ENCODE peak calls at places on chromosomes 3 and 15, in six cellular contexts. L is adrenal gland, A is OCI-LY7, Z is left ventricle myocardium inferior, B is astrocyte, T is fibroblast of mammary gland. K is an unnamed sample.

GRCh38 chr3:186057594-186057993 is 51.3 kb downstream of the ETV5 start:
- DNase-seq in L (peak; percentile 15), A (no peak), Z (no peak), B (peak; percentile 91), T (peak; percentile 91), K (peak; percentile 81)

GRCh38 chr15:65792988-65793812 is 1.1 kb upstream of the DENND4A start:
- DNase-seq in L (no peak), A (no peak), Z (no peak), B (no peak), T (no peak), K (no peak)

GRCh38 chr3:156483002-156483401 is 71.9 kb downstream of the SSR3 start:
- DNase-seq in L (no peak), A (no peak), Z (no peak), B (no peak), T (no peak), K (no peak)

GRCh38 chr3:120956143-120956542 is 48.1 kb downstream of the STXBP5L start:
- DNase-seq in L (no peak), A (no peak), Z (no peak), B (no peak), T (no peak), K (no peak)

GRCh38 chr3:177810162-177810623 is 612.9 kb upstream of the TBL1XR1 start:
- DNase-seq in L (no peak), A (no peak), Z (no peak), B (peak; percentile 79), T (peak; percentile 93), K (peak; percentile 89)

GRCh38 chr3:46383211-46383945 is 12.6 kb downstream of the CCR5 start:
- DNase-seq in L (no peak), A (peak; percentile 63), Z (no peak), B (no peak), T (no peak), K (no peak)

GRCh38 chr3:72245183-72245811 is 460.3 kb upstream of the PROK2 start:
- DNase-seq in L (peak; percentile 29), A (peak; percentile 30), Z (peak; percentile 71), B (no peak), T (no peak), K (peak; percentile 42)

GRCh38 chr15:71489570-71489969 is 320.8 kb upstream of the NR2E3 start:
- DNase-seq in L (no peak), A (no peak), Z (no peak), B (no peak), T (no peak), K (no peak)

GRCh38 chr3:106242779-106243178 is 374.0 kb upstream of the CBLB start:
- DNase-seq in L (no peak), A (no peak), Z (no peak), B (no peak), T (no peak), K (no peak)

GRCh38 chr15:66763186-66764066 is 61.4 kb downstream of the SMAD6 start:
- DNase-seq in L (peak; percentile 73), A (no peak), Z (peak; percentile 92), B (no peak), T (no peak), K (peak; percentile 75)

GRCh38 chr3:147688868-147689267 is 279.7 kb downstream of the ZIC1 start:
- DNase-seq in L (no peak), A (no peak), Z (no peak), B (no peak), T (no peak), K (no peak)

GRCh38 chr3:158775001-158775400 is 26.9 kb upstream of the MFSD1 start:
- DNase-seq in L (no peak), A (no peak), Z (no peak), B (no peak), T (peak; percentile 24), K (peak; percentile 43)

GRCh38 chr15:80906159-80906775 is 83.4 kb downstream of the MESD start:
- DNase-seq in L (peak; percentile 32), A (no peak), Z (no peak), B (peak; percentile 41), T (peak; percentile 35), K (no peak)

GRCh38 chr3:171058058-171058457 is 31.5 kb upstream of the SLC2A2 start:
- DNase-seq in L (no peak), A (no peak), Z (no peak), B (peak; percentile 79), T (peak; percentile 77), K (peak; percentile 76)

GRCh38 chr3:146685050-146685814 is 80.1 kb upstream of the PLSCR5 start:
- DNase-seq in L (no peak), A (no peak), Z (no peak), B (no peak), T (no peak), K (no peak)

GRCh38 chr15:62786123-62786825 is 256.3 kb upstream of the TPM1 start:
- DNase-seq in L (no peak), A (no peak), Z (no peak), B (no peak), T (no peak), K (no peak)

GRCh38 chr15:93523490-93523889 is 434.5 kb upstream of the RGMA start:
- DNase-seq in L (no peak), A (no peak), Z (no peak), B (peak; percentile 86), T (peak; percentile 87), K (no peak)

GRCh38 chr15:92624401-92624991 is 31.1 kb downstream of the FAM174B start:
- DNase-seq in L (no peak), A (no peak), Z (peak; percentile 72), B (peak; percentile 27), T (no peak), K (peak; percentile 40)

GRCh38 chr3:141421639-141422319 is 53.5 kb downstream of the ZBTB38 start:
- DNase-seq in L (peak; percentile 29), A (no peak), Z (no peak), B (peak; percentile 88), T (peak; percentile 85), K (peak; percentile 70)

GRCh38 chr3:99823723-99824711 is 6.4 kb downstream of the CMSS1 start:
- DNase-seq in L (no peak), A (no peak), Z (no peak), B (no peak), T (no peak), K (no peak)

GRCh38 chr15:57444877-57445513 is 68.7 kb downstream of the CGNL1 start:
- DNase-seq in L (peak; percentile 44), A (no peak), Z (no peak), B (peak; percentile 47), T (peak; percentile 26), K (peak; percentile 47)

GRCh38 chr15:43293402-43293801 is 26.7 kb upstream of the TGM5 start:
- DNase-seq in L (no peak), A (peak; percentile 20), Z (no peak), B (no peak), T (no peak), K (no peak)

GRCh38 chr3:51378726-51379125 is 6.4 kb upstream of the MANF start:
- DNase-seq in L (no peak), A (no peak), Z (no peak), B (no peak), T (no peak), K (no peak)

GRCh38 chr15:43406192-43406591 is 35.3 kb downstream of the TUBGCP4 start:
- DNase-seq in L (no peak), A (no peak), Z (no peak), B (no peak), T (peak; percentile 10), K (no peak)

GRCh38 chr3:123319760-123320159 is 118.0 kb downstream of the SEC22A start:
- DNase-seq in L (no peak), A (no peak), Z (no peak), B (no peak), T (no peak), K (no peak)
- TF ChIP-seq CTCF in L (no peak), A (no peak), Z (no peak), B (no peak), T (no peak), K (no peak)

DNA sequence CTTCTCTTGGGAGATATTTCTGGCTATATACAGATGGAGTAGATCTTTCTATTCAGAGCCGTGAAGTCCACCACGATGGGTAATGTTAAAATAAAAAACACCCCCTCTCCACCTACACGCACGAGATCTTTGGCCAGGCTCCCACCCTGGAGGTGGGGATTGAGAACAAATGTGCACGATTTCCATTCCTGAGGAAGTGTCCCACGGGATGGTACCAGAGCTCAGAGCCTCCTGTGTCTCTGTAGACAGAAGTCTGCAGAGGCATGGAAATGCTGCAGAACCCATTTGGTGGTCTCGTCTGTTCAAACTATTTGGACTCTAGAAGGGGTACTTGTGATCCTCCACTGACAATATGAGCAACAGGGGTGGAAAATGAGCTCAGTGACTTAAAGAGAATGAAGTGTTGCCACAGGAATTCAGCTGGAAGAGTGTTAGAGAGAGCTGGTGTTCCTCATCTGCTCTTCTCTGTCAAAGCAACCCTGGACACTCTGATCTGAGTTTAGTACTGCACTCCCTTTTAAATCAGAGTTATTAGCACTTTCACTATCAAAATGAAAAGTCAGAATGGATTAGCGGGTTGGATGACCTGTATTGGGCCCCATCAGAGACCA is 211.9 kb upstream of the EIF1B start:
- DNase-seq in L (no peak), A (no peak), Z (no peak), B (peak; percentile 23), T (no peak), K (no peak)
- TF ChIP-seq CTCF in L (no peak), A (no peak), Z (no peak), B (no peak), T (no peak), K (no peak)

GRCh38 chr15:101660005-101660404 is 7.8 kb upstream of the TM2D3 start:
- DNase-seq in L (no peak), A (no peak), Z (no peak), B (no peak), T (no peak), K (no peak)

GRCh38 chr15:101669744-101670143 is 17.6 kb upstream of the TM2D3 start:
- DNase-seq in L (no peak), A (no peak), Z (no peak), B (no peak), T (peak; percentile 48), K (peak; percentile 79)

GRCh38 chr15:101662203-101662602 is 10.0 kb upstream of the TM2D3 start:
- DNase-seq in L (no peak), A (no peak), Z (no peak), B (no peak), T (no peak), K (no peak)

DNA sequence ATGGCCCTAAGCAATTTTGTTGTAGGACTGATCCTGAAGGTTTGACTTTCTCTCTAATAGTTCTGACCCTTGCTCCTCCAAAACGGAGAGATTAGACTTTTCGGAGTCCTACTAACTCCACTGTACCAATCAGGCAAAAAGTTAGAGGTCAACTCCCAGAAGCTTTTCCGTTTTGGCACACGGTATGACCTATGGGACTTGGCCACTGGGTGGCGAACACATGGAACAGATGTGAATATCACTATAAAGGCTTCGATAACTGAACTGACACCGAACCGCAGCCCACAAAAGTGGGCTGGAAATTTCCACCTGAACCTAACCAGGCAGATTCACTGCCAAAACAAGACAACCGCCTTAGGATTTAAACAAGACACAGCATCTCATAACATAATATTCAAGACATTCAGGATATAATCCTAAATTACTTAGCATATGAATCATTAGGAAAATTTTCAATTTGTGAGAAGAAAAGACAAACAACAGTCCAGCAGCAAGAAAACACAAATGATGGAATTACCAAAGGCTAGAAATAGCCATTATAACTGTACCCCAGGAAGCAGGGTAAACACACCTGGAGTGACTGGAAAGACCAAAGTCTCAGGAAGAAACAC is 12.2 kb upstream of the TM2D3 start:
- DNase-seq in L (no peak), A (peak; percentile 29), Z (no peak), B (no peak), T (peak; percentile 28), K (no peak)
- TF ChIP-seq CTCF in L (no peak), A (peak; percentile 68), Z (peak; percentile 49), B (peak; percentile 25), T (peak; percentile 30), K (peak; percentile 28)

DNA sequence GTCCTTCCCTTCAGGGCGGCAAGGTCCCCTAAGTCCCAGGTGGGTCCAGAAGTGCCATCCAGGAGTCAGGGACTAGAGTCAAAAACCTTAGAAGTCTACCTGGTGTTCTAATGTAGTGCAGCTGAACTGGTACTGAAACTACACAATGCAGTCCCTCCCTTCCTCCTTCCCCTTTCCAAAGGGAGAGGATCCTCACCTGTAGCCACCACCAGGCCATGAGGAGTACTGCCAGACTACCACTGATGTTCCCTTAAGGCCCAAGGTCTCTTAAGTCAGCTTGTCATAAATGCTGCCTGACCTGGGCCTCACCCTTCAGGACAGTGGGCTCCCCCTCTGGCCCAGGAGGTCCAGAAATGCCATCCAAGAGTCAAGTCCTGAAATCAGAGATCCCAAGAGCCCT is 98.9 kb downstream of the ULK4 start:
- DNase-seq in L (no peak), A (peak; percentile 8), Z (no peak), B (no peak), T (no peak), K (no peak)
- TF ChIP-seq CTCF in L (no peak), A (no peak), Z (no peak), B (no peak), T (peak; percentile 3), K (peak; percentile 2)